ENCODE peak calls at places on chromosomes 16 and 17, in seven cellular contexts. R is H9, B is mesendoderm, S is trophoblast cell, I is neuronal stem cell, Y is mesenchymal stem cell, A is H1. U is an unnamed sample.

GRCh38 chr16:67249178-67249759 is 490 bp downstream of the SLC9A5 start:
- DNase-seq in B (no peak), R (no peak), I (no peak), Y (peak), S (no peak), A (no peak), U (no peak)

GRCh38 chr17:60168654-60169053 is 18.9 kb downstream of the CA4 start:
- DNase-seq in A (no peak), Y (no peak), I (no peak), B (no peak), R (peak), S (no peak), U (no peak)

GRCh38 chr16:77849640-77850258 is 61.4 kb downstream of the VAT1L start:
- DNase-seq in I (no peak), Y (no peak), A (no peak), B (no peak), S (no peak), R (no peak), U (no peak)

GRCh38 chr17:56926270-56926669 is 12.4 kb upstream of the TRIM25 start:
- DNase-seq in A (no peak), R (no peak), I (no peak), B (no peak), S (no peak), Y (no peak), U (no peak)

GRCh38 chr16:89217138-89217387 is 440 bp upstream of the ZNF778 start:
- DNase-seq in Y (no peak), I (no peak), R (no peak), S (no peak), B (no peak), A (no peak), U (no peak)

GRCh38 chr16:367333-367903 is 2.9 kb downstream of the MRPL28 start:
- DNase-seq in R (no peak), Y (no peak), S (no peak), B (no peak), A (no peak), I (no peak), U (no peak)

GRCh38 chr16:85796152-85796551 is 3.2 kb downstream of the EMC8 start:
- DNase-seq in R (no peak), Y (no peak), B (no peak), I (no peak), S (no peak), A (no peak), U (no peak)

GRCh38 chr16:82671743-82672142 is 45.0 kb downstream of the CDH13 start:
- DNase-seq in A (no peak), Y (no peak), B (peak), R (no peak), S (no peak), I (no peak), U (no peak)

GRCh38 chr16:56369202-56369601 is 56.1 kb downstream of the AMFR start:
- DNase-seq in B (no peak), I (no peak), R (no peak), Y (no peak), A (no peak), S (no peak), U (no peak)

GRCh38 chr16:65392831-65393565 is 271.1 kb upstream of the CDH11 start:
- DNase-seq in B (no peak), R (no peak), S (no peak), A (no peak), I (no peak), Y (peak), U (no peak)

GRCh38 chr17:48451489-48451888 is 21.5 kb upstream of the SKAP1 start:
- DNase-seq in I (no peak), S (no peak), Y (no peak), B (no peak), R (no peak), A (no peak), U (no peak)

GRCh38 chr16:88790312-88791150 is 5.5 kb upstream of the PIEZO1 start:
- DNase-seq in Y (peak), B (no peak), I (no peak), A (no peak), S (no peak), R (no peak), U (peak)

GRCh38 chr16:71734511-71734910 is 10.0 kb upstream of the PHLPP2 start:
- DNase-seq in I (no peak), Y (no peak), B (no peak), R (no peak), A (no peak), S (no peak), U (no peak)

GRCh38 chr16:66190411-66190810 is 176.1 kb upstream of the CDH5 start:
- DNase-seq in R (no peak), Y (no peak), B (no peak), I (no peak), S (no peak), A (no peak), U (no peak)

GRCh38 chr17:36752096-36752888 is 150.9 kb downstream of the MRM1 start:
- DNase-seq in A (no peak), B (no peak), R (no peak), S (no peak), Y (no peak), I (no peak), U (no peak)

GRCh38 chr17:83110755-83111154 is 31.3 kb downstream of the METRNL start:
- DNase-seq in I (no peak), A (no peak), R (no peak), B (no peak), Y (no peak), S (no peak), U (peak)

GRCh38 chr17:55546481-55546880 is 35.2 kb upstream of the SMIM36 start:
- DNase-seq in Y (no peak), B (no peak), I (no peak), A (no peak), S (no peak), R (no peak), U (no peak)

DNA sequence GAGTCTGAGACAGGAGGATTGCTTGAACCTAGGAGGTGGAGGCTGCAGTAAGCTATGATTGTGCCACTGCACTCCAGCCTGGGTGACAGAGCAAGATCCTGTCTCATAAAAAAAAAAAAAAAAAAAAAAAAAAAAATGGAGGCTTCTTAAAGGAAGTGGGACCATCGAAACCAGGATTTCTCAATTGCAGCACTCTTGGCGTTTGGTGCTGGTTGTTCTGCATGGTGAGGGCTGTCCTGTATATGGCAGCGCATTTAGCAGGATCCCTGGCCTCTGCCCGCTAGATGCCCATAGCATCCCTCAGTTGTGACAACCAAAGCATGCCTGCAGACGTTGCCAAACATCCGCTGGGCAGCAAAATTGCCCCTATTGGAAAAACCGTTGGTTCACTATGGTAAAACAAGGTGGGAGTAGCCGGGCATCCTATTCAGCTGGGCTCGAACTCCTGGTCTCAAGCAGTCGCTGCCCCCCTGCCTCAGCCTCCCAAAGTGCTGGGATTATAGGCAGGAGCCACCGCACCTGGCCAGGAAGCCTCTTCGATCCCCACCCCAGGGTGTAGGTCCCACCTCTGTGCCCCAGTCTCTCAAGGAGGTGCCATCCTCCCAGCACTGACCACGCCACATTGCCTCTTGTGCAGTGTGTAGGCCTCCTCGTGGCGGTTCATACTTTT is 6.5 kb upstream of the NPIPB7 start:
- DNase-seq in A (no peak), S (no peak), B (no peak), R (no peak), Y (no peak), I (no peak), U (no peak)
- H3K4me2 ChIP-seq in A (no peak), S (no peak), B (no peak), R (no peak), Y (no peak), I (no peak), U (no peak)

DNA sequence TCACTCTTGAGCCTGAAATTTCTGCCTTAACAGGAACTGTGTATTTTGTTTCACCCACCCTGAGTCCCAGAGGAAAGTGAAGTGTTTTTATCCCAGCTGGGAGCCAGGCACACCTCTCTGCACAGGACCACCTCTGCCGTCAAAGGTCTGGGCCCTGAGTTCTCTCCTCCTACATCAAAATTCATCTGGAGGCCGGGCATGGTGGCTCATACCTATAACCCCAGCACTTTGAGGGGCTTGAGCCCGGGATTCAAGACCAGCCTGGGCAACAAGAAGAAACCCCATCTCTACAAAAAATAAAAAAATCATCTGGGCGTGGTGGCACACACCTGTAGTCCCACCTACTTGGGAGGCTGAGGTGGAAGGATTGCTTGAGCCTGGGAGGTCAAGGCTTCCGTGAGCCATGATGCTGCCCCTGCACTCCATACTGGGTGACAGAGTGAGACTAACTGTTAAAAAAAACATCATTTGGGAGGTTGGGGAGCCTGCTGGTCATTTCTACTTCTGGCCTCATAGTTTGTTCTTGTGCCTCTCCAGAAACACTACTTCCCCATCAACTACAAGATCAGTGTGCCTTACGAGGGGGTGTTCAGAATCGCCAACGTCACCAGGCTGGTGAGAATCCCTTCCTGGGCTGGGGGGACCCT is 9.8 kb downstream of the IL34 start:
- DNase-seq in R (no peak), Y (no peak), S (no peak), I (no peak), A (no peak), B (no peak), U (no peak)
- H3K18ac ChIP-seq in R (no peak), Y (no peak), S (no peak), I (no peak), A (no peak), B (no peak), U (no peak)

GRCh38 chr16:16817203-16817602 is 438.3 kb downstream of the NPIPA7 start:
- DNase-seq in R (no peak), Y (no peak), B (no peak), I (no peak), A (no peak), S (no peak), U (no peak)

DNA sequence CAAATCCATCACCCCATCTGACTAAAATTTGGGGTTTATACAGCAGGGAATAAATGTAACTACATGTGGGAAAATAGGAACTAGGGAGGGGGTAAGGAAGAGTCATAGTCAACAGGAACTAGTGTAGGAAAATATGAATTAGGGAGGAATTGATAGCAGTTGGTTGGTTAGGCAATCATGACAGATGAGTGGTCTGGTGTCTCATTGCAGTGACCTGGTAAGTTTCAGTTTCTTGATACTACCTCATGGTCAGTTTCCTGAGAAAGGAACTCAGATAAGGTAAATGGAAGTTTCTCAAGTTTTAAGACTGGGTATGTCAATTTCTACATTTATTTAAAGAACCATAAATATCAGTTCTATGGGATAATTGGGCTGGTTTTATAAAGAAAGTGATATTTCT is 442.3 kb downstream of the NPIPA7 start:
- DNase-seq in R (no peak), A (no peak), S (no peak), I (no peak), B (no peak), Y (no peak), U (no peak)
- H2BK5ac ChIP-seq in R (no peak), A (no peak), S (no peak), I (no peak), B (no peak), Y (no peak), U (no peak)

GRCh38 chr17:40031706-40032105 is 16.5 kb downstream of the CSF3 start:
- DNase-seq in Y (no peak), B (no peak), R (no peak), I (no peak), A (no peak), S (no peak), U (no peak)
- H3K4me2 ChIP-seq in Y (no peak), B (no peak), R (no peak), I (peak), A (no peak), S (no peak), U (no peak)

GRCh38 chr17:80027043-80027435 is 8.6 kb downstream of the TBC1D16 start:
- DNase-seq in S (no peak), B (no peak), R (no peak), Y (no peak), A (no peak), I (no peak), U (no peak)
- H3K18ac ChIP-seq in S (no peak), B (no peak), R (no peak), Y (no peak), A (no peak), I (no peak), U (no peak)

DNA sequence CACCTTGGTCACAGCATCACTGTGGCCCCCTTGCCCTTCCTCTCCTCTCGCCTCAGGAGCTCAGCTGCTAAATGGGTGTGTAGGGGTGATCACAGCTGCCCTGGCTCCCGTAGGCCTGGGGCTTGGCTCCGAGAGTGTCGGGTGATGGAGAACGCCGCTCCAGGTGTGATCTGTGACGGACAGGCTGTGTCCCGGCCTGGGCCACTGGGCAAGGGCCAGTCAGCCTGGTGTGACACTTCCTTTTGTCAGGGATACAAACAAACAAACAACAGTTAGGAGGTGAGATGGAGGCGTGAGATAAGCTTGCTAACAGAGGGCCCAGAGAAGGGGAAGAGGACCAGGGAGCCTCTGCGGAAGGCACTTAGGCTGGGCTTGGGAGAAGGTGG is 2.0 kb downstream of the ADGRG1 start:
- DNase-seq in I (no peak), S (peak), B (peak), A (no peak), R (no peak), Y (no peak), U (no peak)
- H2BK5ac ChIP-seq in I (peak), S (no peak), B (no peak), A (no peak), R (no peak), Y (no peak), U (no peak)